ENCODE peak calls at places on chromosomes 13 and 19, in eight cellular contexts. F is ascending aorta, P is cardiac muscle cell, G is transverse colon, X is heart left ventricle, L is thoracic aorta, Q is gastrocnemius medialis, Z is mammary epithelial cell. Y is an unnamed sample. For H3K4me1, the result is how much of the 10 kb centered on the place peaks cover.

GRCh38 chr13:100347941-100348340 is 240.6 kb downstream of the GGACT start:
- DNase-seq in L (no peak), G (no peak), P (no peak), X (no peak), F (no peak), Z (peak), Q (no peak), Y (no peak)

GRCh38 chr19:39060130-39060529 is 24.0 kb upstream of the ACP7 start:
- DNase-seq in G (no peak), X (no peak), P (no peak), Q (no peak), Z (no peak), F (no peak), L (no peak), Y (no peak)

GRCh38 chr19:40717325-40717879 is 490 bp downstream of the ITPKC start:
- DNase-seq in L (no peak), F (no peak), Q (peak), P (no peak), X (no peak), Z (no peak), G (no peak), Y (no peak)

GRCh38 chr19:40716031-40716654 is 543 bp downstream of the COQ8B start:
- DNase-seq in F (no peak), Z (peak), X (no peak), G (no peak), Q (no peak), L (peak), P (no peak), Y (peak)

GRCh38 chr19:19704836-19705235 is 28.1 kb downstream of the ZNF14 start:
- DNase-seq in P (no peak), F (no peak), G (no peak), Q (no peak), X (no peak), L (no peak), Z (no peak), Y (no peak)

GRCh38 chr13:36158606-36159005 is 27.4 kb upstream of the DCLK1 start:
- DNase-seq in X (no peak), Q (no peak), P (no peak), G (no peak), F (no peak), Z (peak), L (no peak), Y (no peak)

GRCh38 chr19:23482829-23483228 is 87.6 kb upstream of the ZNF91 start:
- DNase-seq in Z (peak), X (no peak), P (no peak), L (no peak), Q (no peak), F (no peak), G (no peak), Y (no peak)

GRCh38 chr19:53865918-53866696 is 1.6 kb upstream of the MYADM start:
- DNase-seq in P (peak), F (peak), G (peak), Z (peak), X (peak), L (no peak), Q (peak), Y (peak)

GRCh38 chr13:82259284-82259683 is 1623.0 kb downstream of the SLITRK1 start:
- DNase-seq in L (no peak), Q (no peak), Z (no peak), X (no peak), G (no peak), P (no peak), F (no peak), Y (no peak)

GRCh38 chr19:29928831-29929230 is 13.2 kb upstream of the URI1 start:
- DNase-seq in G (no peak), L (no peak), Q (no peak), X (no peak), P (no peak), Z (no peak), F (no peak), Y (no peak)

GRCh38 chr19:38151242-38151641 is 72.8 kb downstream of the DPF1 start:
- DNase-seq in L (no peak), F (no peak), P (no peak), X (no peak), Z (no peak), G (no peak), Q (no peak), Y (no peak)

GRCh38 chr13:77729502-77730221 is 32.2 kb downstream of the SLAIN1 start:
- DNase-seq in Z (no peak), L (no peak), X (no peak), Q (no peak), G (no peak), F (no peak), P (no peak), Y (no peak)

GRCh38 chr13:76017861-76018556 is 381.9 kb downstream of the LMO7 start:
- DNase-seq in X (no peak), Q (no peak), F (no peak), Z (no peak), G (no peak), P (no peak), L (no peak), Y (no peak)

GRCh38 chr13:63044617-63045016 is 1629.0 kb upstream of the PCDH20 start:
- DNase-seq in Q (no peak), L (no peak), X (no peak), P (peak), G (no peak), Z (no peak), F (no peak), Y (no peak)

GRCh38 chr13:73765651-73766384 is 368.4 kb downstream of the KLF12 start:
- DNase-seq in L (peak), Q (peak), F (peak), X (peak), P (peak), Z (no peak), G (peak), Y (peak)

GRCh38 chr19:52099497-52100138 is 4.1 kb upstream of the ZNF841 start:
- DNase-seq in L (no peak), P (no peak), Z (peak), G (no peak), X (no peak), Q (no peak), F (no peak), Y (no peak)

GRCh38 chr19:49976496-49976895 is 15.5 kb upstream of the SIGLEC11 start:
- DNase-seq in X (no peak), G (no peak), P (no peak), L (no peak), F (no peak), Z (no peak), Q (no peak), Y (no peak)

GRCh38 chr13:40922437-40923040 is 96.6 kb downstream of the ELF1 start:
- DNase-seq in G (peak), F (no peak), P (no peak), Q (no peak), Z (no peak), L (no peak), X (peak), Y (peak)

GRCh38 chr19:28823338-28823961 is 389.5 kb downstream of the UQCRFS1 start:
- DNase-seq in L (no peak), Q (no peak), X (no peak), Z (peak), P (no peak), F (no peak), G (no peak), Y (no peak)

GRCh38 chr13:43085545-43085944 is 62.2 kb downstream of the DNAJC15 start:
- DNase-seq in Z (peak), Q (no peak), G (no peak), P (peak), F (no peak), X (no peak), L (no peak), Y (no peak)

GRCh38 chr13:80841346-80841882 is 500.5 kb upstream of the SPRY2 start:
- DNase-seq in X (no peak), L (no peak), P (no peak), F (no peak), Z (no peak), Q (no peak), G (no peak), Y (no peak)

GRCh38 chr19:51571599-51571998 is 516 bp downstream of the ZNF175 start:
- DNase-seq in F (no peak), G (no peak), Z (no peak), Q (no peak), L (no peak), X (no peak), P (no peak), Y (no peak)

GRCh38 chr19:7636691-7637373 is at the start of gene STXBP2:
- DNase-seq in Z (peak), Q (no peak), X (peak), G (peak), P (peak), F (peak), L (no peak), Y (peak)

GRCh38 chr19:17807731-17808316 is 12.9 kb downstream of the B3GNT3 start:
- DNase-seq in L (no peak), Z (no peak), P (no peak), G (no peak), F (no peak), X (no peak), Q (no peak), Y (no peak)

GRCh38 chr13:34030782-34031181 is 212.8 kb downstream of the RFC3 start:
- DNase-seq in Z (no peak), Q (no peak), L (no peak), X (no peak), G (no peak), F (no peak), P (no peak), Y (no peak)

GRCh38 chr19:49528211-49528771 is 488 bp downstream of the RCN3 start:
- DNase-seq in Q (peak), G (no peak), P (no peak), F (peak), X (peak), Z (no peak), L (peak), Y (no peak)

GRCh38 chr19:48495391-48495790 is 16.2 kb downstream of the LMTK3 start:
- DNase-seq in G (no peak), P (no peak), Q (no peak), F (no peak), Z (no peak), L (no peak), X (no peak), Y (no peak)

GRCh38 chr19:40800339-40800996 is 1.5 kb downstream of the EGLN2 start:
- DNase-seq in Z (no peak), P (no peak), L (no peak), F (no peak), G (no peak), Q (no peak), X (no peak), Y (no peak)

GRCh38 chr13:28333204-28333900 is 161.6 kb downstream of the FLT1 start:
- DNase-seq in Q (no peak), F (no peak), Z (no peak), G (no peak), X (no peak), P (no peak), L (no peak), Y (no peak)

GRCh38 chr19:7701049-7701653 is 780 bp downstream of the FCER2 start:
- DNase-seq in X (no peak), F (no peak), L (no peak), Q (no peak), P (no peak), G (no peak), Z (no peak), Y (no peak)

GRCh38 chr19:37930416-37930815 is 23.4 kb downstream of the SIPA1L3 start:
- DNase-seq in X (no peak), F (no peak), L (no peak), Q (no peak), P (no peak), G (no peak), Z (no peak), Y (no peak)

GRCh38 chr13:29548722-29549446 is 46.6 kb downstream of the SLC7A1 start:
- DNase-seq in F (no peak), L (no peak), X (no peak), Q (no peak), G (no peak), P (peak), Z (no peak), Y (peak)

GRCh38 chr19:55255618-55256423 is 3.0 kb downstream of the PPP6R1 start:
- DNase-seq in G (peak), Q (no peak), P (no peak), L (no peak), Z (peak), X (no peak), F (no peak), Y (no peak)
- H3K4me1 ChIP-seq in G (under half), Q (under half), P (under half), L (under half), Z (under half), X (half or more), F (under half), Y (under half)

GRCh38 chr19:2600914-2601870 is 101.3 kb downstream of the GNG7 start:
- DNase-seq in L (no peak), X (no peak), Z (no peak), P (no peak), F (peak), G (no peak), Q (no peak), Y (no peak)

GRCh38 chr19:2603320-2603719 is 99.2 kb downstream of the GNG7 start:
- DNase-seq in G (no peak), X (peak), Q (no peak), Z (no peak), L (no peak), P (peak), F (peak), Y (peak)

GRCh38 chr19:2604747-2605329 is 97.7 kb downstream of the GNG7 start:
- DNase-seq in X (no peak), Q (no peak), P (no peak), L (no peak), Z (no peak), G (no peak), F (peak), Y (no peak)

GRCh38 chr19:2607712-2608601 is 94.5 kb downstream of the GNG7 start:
- DNase-seq in P (no peak), X (no peak), L (no peak), G (peak), Z (no peak), Q (no peak), F (peak), Y (no peak)

DNA sequence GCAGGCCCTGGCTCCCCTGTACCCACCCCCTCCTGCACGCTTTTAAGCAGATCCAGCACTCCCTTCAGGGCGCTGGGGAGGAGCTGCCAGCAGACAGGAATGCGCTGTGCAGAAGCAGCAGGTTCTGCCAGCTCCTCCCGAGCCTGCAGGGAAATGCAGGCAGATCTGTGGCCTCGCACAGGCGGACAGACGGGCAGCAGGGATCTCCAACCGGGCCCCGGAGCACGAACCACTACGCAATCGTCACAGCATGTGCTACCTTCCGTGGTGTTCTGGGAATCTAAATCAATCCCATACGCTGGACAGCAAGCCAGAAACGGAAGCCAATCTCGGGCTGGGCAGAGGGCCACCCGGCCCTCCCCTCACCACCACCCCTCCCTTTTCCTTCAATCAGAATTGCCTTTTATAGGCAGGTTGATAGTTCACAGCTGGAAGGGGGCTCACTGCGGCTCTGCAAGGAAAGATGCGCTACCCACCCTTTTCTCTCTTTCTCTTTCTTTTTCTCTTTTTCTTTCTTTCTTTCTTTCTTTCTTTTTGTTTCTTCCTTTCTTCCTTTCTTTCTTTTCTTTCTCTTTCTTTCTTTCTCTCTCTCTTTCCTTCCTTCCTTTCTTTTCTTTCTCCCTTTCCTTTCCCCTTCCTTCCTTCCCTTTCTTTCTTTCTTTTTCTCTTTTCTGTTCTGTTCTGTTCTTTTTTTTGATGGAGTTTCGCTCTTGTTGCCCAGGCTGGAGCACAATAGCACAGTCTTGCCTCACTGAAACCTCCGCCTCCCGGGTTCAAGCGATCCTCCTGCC is 99.9 kb downstream of the GNG7 start:
- DNase-seq in P (peak), Q (peak), F (peak), G (peak), Z (peak), X (peak), L (peak), Y (peak)
- TF ChIP-seq CTCF in P (no peak), Q (no peak), F (no peak), G (no peak), Z (no peak), X (no peak), L (no peak), Y (no peak)

GRCh38 chr19:58182577-58182988 is 278 bp upstream of the ZNF274 start:
- DNase-seq in Q (no peak), G (no peak), P (no peak), Z (peak), L (no peak), X (no peak), F (no peak), Y (no peak)

GRCh38 chr19:58183822-58184215 is 958 bp downstream of the ZNF274 start:
- DNase-seq in L (no peak), Z (no peak), F (no peak), Q (no peak), P (no peak), G (no peak), X (no peak), Y (no peak)

GRCh38 chr19:58182989-58183821 is at the start of gene ZNF274:
- DNase-seq in G (peak), L (peak), X (peak), Z (peak), P (peak), Q (peak), F (peak), Y (peak)

DNA sequence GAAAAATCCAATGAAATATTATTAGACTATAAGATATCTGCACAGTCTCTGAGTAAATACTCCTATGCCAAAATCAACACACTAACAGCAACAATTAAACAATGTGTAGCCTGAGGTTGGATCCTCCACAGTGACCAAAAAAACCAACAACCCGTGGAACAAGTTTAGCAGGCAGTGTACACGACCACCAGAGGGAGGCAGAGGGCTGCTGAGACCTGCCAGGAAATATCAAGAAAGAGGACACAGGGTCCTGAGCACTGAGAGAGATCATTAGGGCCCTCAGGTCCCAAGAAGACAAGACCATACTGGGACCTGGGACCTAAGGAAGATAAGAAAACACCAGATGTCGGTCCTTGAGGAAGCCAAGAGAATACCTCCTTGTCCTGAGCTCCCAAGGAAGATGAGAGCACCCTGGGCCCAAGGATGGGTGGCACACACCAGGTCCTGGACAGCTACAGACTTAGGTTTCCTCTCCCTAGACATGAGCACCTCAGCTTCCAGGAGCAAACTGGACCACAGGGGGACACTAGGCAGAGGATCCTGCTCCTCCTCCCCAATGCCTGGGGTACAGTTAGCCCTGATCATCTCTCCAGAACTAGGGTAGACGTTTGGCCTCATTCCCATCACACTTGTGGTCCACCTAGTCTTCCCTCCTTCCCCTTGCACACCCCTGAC is 822 bp upstream of the ZNF274 start:
- DNase-seq in Q (no peak), F (no peak), Z (peak), G (peak), P (peak), X (peak), L (no peak), Y (peak)
- H3K4me3 ChIP-seq in Q (peak), F (peak), Z (peak), G (no peak), P (peak), X (peak), L (peak), Y (peak)

GRCh38 chr19:8902520-8902919 is 70.3 kb downstream of the MBD3L1 start:
- DNase-seq in Q (no peak), Z (no peak), L (no peak), P (no peak), X (no peak), G (no peak), F (no peak), Y (no peak)
- H3K4me1 ChIP-seq in Q (under half), Z (under half), L (under half), P (under half), X (under half), G (under half), F (under half), Y (under half)

GRCh38 chr19:15264061-15264932 is 32.0 kb upstream of the EPHX3 start:
- DNase-seq in L (no peak), P (peak), F (peak), G (peak), Z (peak), Q (peak), X (peak), Y (peak)
- TF ChIP-seq CTCF in L (peak), P (peak), F (peak), G (peak), Z (peak), Q (peak), X (peak), Y (peak)

GRCh38 chr19:1000591-1001537 is 645 bp downstream of the GRIN3B start:
- DNase-seq in L (no peak), X (no peak), Z (no peak), F (no peak), P (no peak), Q (no peak), G (no peak), Y (peak)
- H3K4me3 ChIP-seq in L (peak), X (no peak), Z (no peak), F (peak), P (peak), Q (no peak), G (no peak), Y (no peak)

GRCh38 chr13:67140006-67140405 is 90.1 kb downstream of the PCDH9 start:
- DNase-seq in P (no peak), F (no peak), L (no peak), G (no peak), Q (no peak), Z (no peak), X (no peak), Y (no peak)
- H3K4me1 ChIP-seq in P (under half), F (under half), L (under half), G (under half), Q (under half), Z (under half), X (under half), Y (under half)

GRCh38 chr13:45119990-45120864 is at the start of gene GTF2F2:
- DNase-seq in P (peak), G (peak), L (peak), F (peak), Q (peak), Z (peak), X (peak), Y (peak)
- TF ChIP-seq CTCF in P (no peak), G (no peak), L (no peak), F (no peak), Q (no peak), Z (no peak), X (no peak), Y (peak)

DNA sequence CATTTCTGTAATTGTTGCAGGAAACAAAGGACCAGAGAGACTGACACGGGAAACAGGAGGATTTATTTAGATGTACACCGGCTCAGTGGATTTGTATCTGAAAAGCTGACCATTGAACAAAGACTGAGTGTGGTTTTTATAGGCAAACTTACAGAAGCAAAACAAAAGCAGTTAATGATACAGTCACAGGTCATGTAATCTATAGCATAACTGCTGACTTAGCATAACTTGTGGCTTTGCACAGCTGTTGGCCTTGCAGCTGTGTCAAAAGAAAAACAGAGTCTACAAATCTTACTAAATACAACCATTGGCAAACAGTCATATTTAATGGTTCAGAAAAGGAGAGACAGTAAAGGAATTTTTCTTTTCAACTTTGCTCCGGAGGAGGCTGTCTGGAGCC is 2.3 kb upstream of the ILF3 start:
- DNase-seq in F (no peak), G (no peak), Z (no peak), X (no peak), Q (no peak), L (no peak), P (no peak), Y (no peak)
- H3K4me3 ChIP-seq in F (no peak), G (no peak), Z (no peak), X (no peak), Q (no peak), L (no peak), P (no peak), Y (no peak)

GRCh38 chr13:20412761-20413355 is 112.8 kb downstream of the CRYL1 start:
- DNase-seq in G (no peak), L (no peak), Z (no peak), F (no peak), X (no peak), P (no peak), Q (no peak), Y (peak)

GRCh38 chr13:20408181-20408580 is 117.5 kb downstream of the CRYL1 start:
- DNase-seq in G (no peak), X (no peak), P (no peak), F (peak), L (no peak), Z (no peak), Q (no peak), Y (no peak)

GRCh38 chr13:20407759-20408158 is 117.9 kb downstream of the CRYL1 start:
- DNase-seq in Q (no peak), P (no peak), Z (no peak), F (peak), L (no peak), X (no peak), G (no peak), Y (peak)

GRCh38 chr13:20411638-20412342 is 113.9 kb downstream of the CRYL1 start:
- DNase-seq in F (no peak), X (no peak), Q (no peak), P (no peak), Z (no peak), G (no peak), L (no peak), Y (no peak)

GRCh38 chr13:20410726-20411125 is 114.9 kb downstream of the CRYL1 start:
- DNase-seq in X (no peak), Z (no peak), L (no peak), P (no peak), G (no peak), F (no peak), Q (no peak), Y (peak)
- H3K4me1 ChIP-seq in X (under half), Z (under half), L (under half), P (under half), G (under half), F (under half), Q (under half), Y (under half)